ENCODE peak calls at places on chromosomes 2 and 18, in five cellular contexts. C is bronchial epithelial cell, F is aorta, R is astrocyte of the spinal cord, N is stomach. E is an unnamed sample.
A peak's percentile ranks its signal among the peaks of the same experiment; 100 is the strongest.

GRCh38 chr2:214069254-214069653 is 341.6 kb upstream of the VWC2L start:
- DNase-seq in C (peak; percentile 93), N (no peak), R (peak; percentile 95), F (no peak), E (peak; percentile 80)

GRCh38 chr2:70516596-70516995 is 37.0 kb downstream of the TGFA start:
- DNase-seq in C (peak; percentile 31), F (no peak), N (no peak), R (no peak), E (peak; percentile 36)

GRCh38 chr2:135257383-135258090 is 205.4 kb downstream of the RAB3GAP1 start:
- DNase-seq in R (peak; percentile 37), N (no peak), C (peak; percentile 95), F (no peak), E (peak; percentile 77)

GRCh38 chr18:48879008-48879431 is 71.7 kb downstream of the SMAD7 start:
- DNase-seq in N (peak; percentile 58), R (no peak), C (peak; percentile 75), F (no peak), E (no peak)

GRCh38 chr2:205914736-205915510 is 171.1 kb downstream of the INO80D start:
- DNase-seq in R (peak; percentile 23), F (no peak), N (no peak), C (peak; percentile 29), E (no peak)

GRCh38 chr2:102801098-102801718 is 39.4 kb downstream of the TMEM182 start:
- DNase-seq in R (peak; percentile 16), N (no peak), C (no peak), F (no peak), E (no peak)

GRCh38 chr2:101725515-101726192 is 28.1 kb downstream of the MAP4K4 start:
- DNase-seq in R (no peak), F (no peak), N (no peak), C (no peak), E (no peak)

GRCh38 chr2:239324456-239324855 is 76.4 kb downstream of the HDAC4 start:
- DNase-seq in R (no peak), C (no peak), N (peak; percentile 22), F (no peak), E (no peak)

GRCh38 chr18:829432-829831 is 17.4 kb upstream of the YES1 start:
- DNase-seq in N (no peak), R (no peak), F (no peak), C (no peak), E (no peak)

GRCh38 chr2:209471037-209471436 is 47.2 kb downstream of the MAP2 start:
- DNase-seq in F (no peak), C (peak; percentile 76), N (no peak), R (peak; percentile 74), E (no peak)

GRCh38 chr2:163919717-163920116 is 183.9 kb upstream of the FIGN start:
- DNase-seq in C (no peak), N (no peak), R (no peak), F (no peak), E (no peak)

GRCh38 chr18:37582306-37582705 is 16.7 kb upstream of the CELF4 start:
- DNase-seq in C (no peak), N (no peak), R (no peak), F (no peak), E (no peak)

GRCh38 chr18:23069481-23069880 is 65.8 kb upstream of the CABLES1 start:
- DNase-seq in R (no peak), C (no peak), F (no peak), N (no peak), E (no peak)

GRCh38 chr18:43935051-43935412 is 657.7 kb upstream of the SYT4 start:
- DNase-seq in F (no peak), C (peak; percentile 46), R (peak; percentile 82), N (no peak), E (no peak)

GRCh38 chr2:230697676-230698075 is 15.0 kb upstream of the CAB39 start:
- DNase-seq in C (no peak), F (no peak), N (no peak), R (peak; percentile 50), E (no peak)

GRCh38 chr2:230701308-230701707 is 11.3 kb upstream of the CAB39 start:
- DNase-seq in N (no peak), R (no peak), C (no peak), F (no peak), E (no peak)

GRCh38 chr2:230703514-230703913 is 9.1 kb upstream of the CAB39 start:
- DNase-seq in C (no peak), R (no peak), F (no peak), N (no peak), E (no peak)

GRCh38 chr2:230696670-230697069 is 16.0 kb upstream of the CAB39 start:
- DNase-seq in C (no peak), F (no peak), R (no peak), N (no peak), E (no peak)

GRCh38 chr2:230700447-230700846 is 12.2 kb upstream of the CAB39 start:
- DNase-seq in R (no peak), F (no peak), N (no peak), C (peak; percentile 64), E (no peak)
- H3K4me3 ChIP-seq in R (no peak overlapping the region), F (no peak overlapping the region), N (no peak overlapping the region), C (no peak overlapping the region), E (no peak overlapping the region)

GRCh38 chr2:117330611-117331010 is 483.9 kb upstream of the DDX18 start:
- DNase-seq in C (no peak), R (no peak), N (no peak), F (no peak), E (no peak)
- H3K4me3 ChIP-seq in C (no peak overlapping the region), R (no peak overlapping the region), N (no peak overlapping the region), F (no peak overlapping the region), E (no peak overlapping the region)

DNA sequence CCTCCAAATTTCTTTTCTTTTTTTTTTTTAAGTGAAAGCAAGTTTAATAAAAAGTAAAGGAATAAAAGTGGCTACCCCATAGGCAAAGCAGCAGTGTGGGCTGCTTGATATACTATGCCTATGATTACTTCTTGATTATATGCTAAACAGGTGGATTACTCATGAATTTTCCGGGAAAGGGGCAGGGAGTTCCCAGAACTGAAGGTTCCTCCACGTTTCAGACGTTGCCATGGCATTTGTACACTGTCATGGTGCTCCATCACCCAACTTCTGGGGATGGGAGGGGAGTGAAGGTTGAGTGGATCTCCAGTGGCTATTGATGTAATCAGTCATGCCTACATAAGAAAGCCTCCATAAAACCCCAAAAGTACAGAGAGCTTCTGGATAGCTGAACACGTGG is 176.2 kb downstream of the CYP26B1 start:
- DNase-seq in C (no peak), F (no peak), N (no peak), R (no peak), E (no peak)
- H3K4me3 ChIP-seq in C (no peak overlapping the region), F (no peak overlapping the region), N (no peak overlapping the region), R (no peak overlapping the region), E (no peak overlapping the region)

DNA sequence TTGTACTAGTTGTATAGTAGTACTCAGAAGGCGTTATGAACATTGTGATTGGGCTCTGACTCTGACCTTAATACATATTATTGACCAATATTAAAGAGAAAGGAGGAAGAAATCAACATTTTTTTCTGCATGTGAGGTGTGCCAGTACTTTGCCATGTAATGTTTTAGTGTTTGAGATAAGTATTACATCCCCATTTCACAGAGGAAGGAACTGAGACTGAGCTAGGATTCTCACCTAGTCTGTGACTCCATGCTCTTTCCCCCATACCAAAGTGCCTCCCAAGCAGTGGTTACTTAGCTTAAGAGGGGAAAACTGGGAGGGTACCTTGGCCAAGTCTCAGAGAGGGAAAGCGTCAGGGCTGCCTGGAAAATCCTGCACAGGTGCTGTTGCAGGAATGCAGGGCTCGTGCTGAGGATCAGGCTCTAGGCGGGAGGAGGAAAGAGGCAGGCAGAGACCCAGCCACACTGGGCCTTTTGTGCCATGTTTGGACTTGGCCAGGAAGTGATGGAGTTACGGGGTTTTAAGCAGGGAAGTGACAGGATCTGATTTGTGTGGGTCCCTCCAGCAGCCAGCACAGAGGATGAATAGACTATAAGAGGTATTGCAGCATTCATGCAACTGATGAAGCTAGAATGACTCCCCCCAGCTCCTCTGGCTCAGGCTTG is 1.7 kb downstream of the PNKD start:
- DNase-seq in R (no peak), F (no peak), N (no peak), C (no peak), E (no peak)
- H3K4me3 ChIP-seq in R (no peak overlapping the region), F (no peak overlapping the region), N (no peak overlapping the region), C (no peak overlapping the region), E (no peak overlapping the region)

GRCh38 chr2:25402477-25402876 is 60.8 kb upstream of the DNMT3A start:
- DNase-seq in N (no peak), F (no peak), R (no peak), C (no peak), E (no peak)
- H3K4me3 ChIP-seq in N (no peak overlapping the region), F (no peak overlapping the region), R (no peak overlapping the region), C (no peak overlapping the region), E (no peak overlapping the region)

GRCh38 chr18:36411745-36412168 is 114.2 kb downstream of the FHOD3 start:
- DNase-seq in C (peak; percentile 47), R (peak; percentile 42), N (no peak), F (no peak), E (peak; percentile 13)
- H3K4me3 ChIP-seq in C (no peak overlapping the region), R (no peak overlapping the region), N (no peak overlapping the region), F (no peak overlapping the region), E (no peak overlapping the region)

GRCh38 chr2:218010838-218011616 is 8.2 kb upstream of the TNS1 start:
- DNase-seq in C (no peak), N (no peak), F (no peak), R (no peak), E (no peak)
- H3K4me3 ChIP-seq in C (peak overlapping the region; percentile 53), N (peak overlapping the region; percentile 46), F (no peak overlapping the region), R (no peak overlapping the region), E (no peak overlapping the region)

GRCh38 chr18:58538604-58539386 is 90.1 kb downstream of the ALPK2 start:
- DNase-seq in F (no peak), N (no peak), C (no peak), R (no peak), E (no peak)

GRCh38 chr18:58536534-58537271 is 92.2 kb downstream of the ALPK2 start:
- DNase-seq in F (no peak), R (no peak), N (no peak), C (no peak), E (no peak)

GRCh38 chr18:58535340-58536186 is 93.3 kb downstream of the ALPK2 start:
- DNase-seq in N (no peak), R (no peak), C (no peak), F (no peak), E (no peak)

GRCh38 chr18:58536187-58536516 is 92.7 kb downstream of the ALPK2 start:
- DNase-seq in N (no peak), F (no peak), R (no peak), C (no peak), E (no peak)

DNA sequence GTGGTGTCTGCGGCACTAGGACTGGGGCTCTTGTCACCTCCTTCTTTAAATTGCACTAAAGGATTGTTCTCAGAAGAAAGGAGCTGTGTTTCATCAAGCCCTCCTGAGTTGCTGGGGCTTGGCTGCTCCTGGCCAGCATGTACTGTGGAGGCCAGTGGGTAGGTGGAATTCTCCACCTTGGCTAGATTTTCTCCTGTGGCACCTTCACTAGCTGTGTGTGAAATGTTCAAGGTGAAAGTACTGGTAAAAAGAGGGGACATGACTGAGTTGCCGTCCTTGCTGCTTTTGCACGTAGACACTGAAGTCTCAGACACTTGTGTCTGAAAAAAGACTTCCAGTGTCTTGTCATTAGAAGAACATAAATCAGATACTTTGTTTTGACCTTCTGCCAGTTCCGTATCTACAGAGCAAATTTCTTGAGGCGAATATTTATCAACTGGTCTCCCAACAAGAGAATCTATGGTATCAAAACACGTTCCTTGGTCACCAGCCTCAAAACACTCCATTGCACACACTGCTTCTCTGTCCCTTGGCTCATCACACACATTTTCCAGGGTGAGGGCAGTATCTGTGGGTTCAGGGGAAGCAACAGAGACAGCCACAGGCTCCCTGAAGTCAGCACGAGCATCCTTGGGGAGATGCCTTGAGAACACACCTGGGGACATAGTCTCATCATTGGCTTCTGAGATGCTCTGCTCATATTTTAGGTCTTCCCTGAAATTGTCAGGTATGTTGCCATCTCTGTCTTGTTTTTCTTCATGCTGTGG is 91.4 kb downstream of the ALPK2 start:
- DNase-seq in R (no peak), N (no peak), F (no peak), C (no peak), E (no peak)
- H3K4me3 ChIP-seq in R (no peak overlapping the region), N (no peak overlapping the region), F (no peak overlapping the region), C (no peak overlapping the region), E (no peak overlapping the region)